ENCODE peak calls at places on chromosomes 12 and 14, in four cellular contexts. A is stomach, V is transverse colon, U is tibial nerve. L is an unnamed sample. For H3K27me3, the result is how much of the 10 kb centered on the place peaks cover.

GRCh38 chr12:26614217-26614616 is 218.8 kb downstream of the ITPR2 start:
- DNase-seq in U (no peak), A (no peak), V (peak), L (no peak)

GRCh38 chr12:52312086-52312485 is 9.1 kb downstream of the KRT83 start:
- DNase-seq in U (no peak), A (no peak), V (no peak), L (no peak)

GRCh38 chr12:63325757-63326156 is 174.8 kb upstream of the AVPR1A start:
- DNase-seq in A (no peak), V (no peak), U (no peak), L (no peak)

GRCh38 chr12:128662106-128662505 is 161.7 kb downstream of the SLC15A4 start:
- DNase-seq in V (no peak), A (no peak), U (no peak), L (no peak)

GRCh38 chr14:51677276-51677675 is 25.6 kb downstream of the FRMD6 start:
- DNase-seq in U (no peak), V (no peak), A (no peak), L (no peak)

GRCh38 chr14:20684662-20685456 is 499 bp downstream of the RNASE4 start:
- DNase-seq in U (no peak), A (peak), V (peak), L (no peak)

GRCh38 chr12:104456950-104457745 is 400 bp downstream of the CHST11 start:
- DNase-seq in V (peak), U (peak), A (peak), L (peak)

GRCh38 chr12:27284751-27285150 is 40.7 kb downstream of the STK38L start:
- DNase-seq in V (no peak), A (no peak), U (no peak), L (no peak)

GRCh38 chr12:72471806-72472205 is 199.6 kb downstream of the TRHDE start:
- DNase-seq in V (no peak), A (no peak), U (no peak), L (no peak)

GRCh38 chr12:87981495-87981894 is 47.7 kb downstream of the C12orf50 start:
- DNase-seq in V (no peak), A (no peak), U (no peak), L (no peak)

GRCh38 chr12:54134395-54134794 is 54.4 kb downstream of the SMUG1 start:
- DNase-seq in V (no peak), U (no peak), A (no peak), L (no peak)

GRCh38 chr14:50319293-50319692 is 7.2 kb downstream of the DMAC2L start:
- DNase-seq in U (no peak), A (no peak), V (no peak), L (no peak)

GRCh38 chr12:105076098-105076497 is 8.2 kb downstream of the ALDH1L2 start:
- DNase-seq in U (no peak), A (no peak), V (no peak), L (no peak)

GRCh38 chr14:68757618-68758081 is 35.2 kb downstream of the ZFP36L1 start:
- DNase-seq in A (no peak), V (no peak), U (no peak), L (no peak)

GRCh38 chr14:55593698-55594097 is 13.7 kb downstream of the KTN1 start:
- DNase-seq in U (no peak), V (no peak), A (no peak), L (no peak)

GRCh38 chr12:34398706-34399630 is 376.7 kb downstream of the ALG10 start:
- DNase-seq in V (peak), A (peak), U (peak), L (peak)

GRCh38 chr12:14537088-14537487 is 30.6 kb downstream of the PLBD1 start:
- DNase-seq in U (no peak), V (no peak), A (no peak), L (no peak)

GRCh38 chr14:75794615-75795038 is 133.6 kb downstream of the TTLL5 start:
- DNase-seq in V (no peak), A (no peak), U (no peak), L (no peak)

GRCh38 chr12:75917083-75917482 is 114.5 kb downstream of the PHLDA1 start:
- DNase-seq in V (no peak), U (no peak), A (no peak), L (no peak)

GRCh38 chr14:45204241-45204640 is 48.8 kb downstream of the MIS18BP1 start:
- DNase-seq in A (no peak), V (no peak), U (no peak), L (no peak)

GRCh38 chr12:71900091-71900490 is 38.6 kb upstream of the TPH2 start:
- DNase-seq in A (no peak), V (no peak), U (no peak), L (no peak)

GRCh38 chr14:33480589-33481184 is 470.2 kb downstream of the EGLN3 start:
- DNase-seq in U (no peak), V (no peak), A (no peak), L (no peak)

GRCh38 chr14:32417956-32418552 is 89.0 kb downstream of the AKAP6 start:
- DNase-seq in U (peak), A (peak), V (peak), L (peak)

GRCh38 chr14:68779761-68780323 is 13.0 kb downstream of the ZFP36L1 start:
- DNase-seq in V (peak), U (no peak), A (peak), L (no peak)

GRCh38 chr12:49631336-49631907 is 8.1 kb downstream of the PRPF40B start:
- DNase-seq in U (no peak), A (no peak), V (no peak), L (no peak)
- TF ChIP-seq CTCF in U (no peak), A (no peak), V (no peak), L (no peak)

DNA sequence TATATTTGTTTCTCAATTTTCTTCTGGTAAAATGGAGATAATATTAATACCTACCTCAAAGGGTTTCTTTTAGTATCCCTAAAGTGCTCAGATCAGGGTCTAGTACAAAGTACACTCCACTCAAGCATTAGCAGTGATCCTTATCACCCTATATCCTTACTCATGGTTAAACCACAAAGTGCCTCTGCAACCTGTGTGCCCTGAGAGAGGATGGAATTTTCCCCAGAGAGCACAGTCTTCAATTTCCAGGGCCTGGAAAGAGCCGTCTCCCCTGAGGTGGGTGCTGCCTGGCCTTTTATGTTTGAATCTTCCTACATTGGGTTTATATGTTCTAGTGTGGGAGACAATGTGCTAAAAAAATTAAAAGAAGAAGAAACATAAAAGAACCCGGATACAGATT is 183.1 kb upstream of the FBXO33 start:
- DNase-seq in A (no peak), U (no peak), V (no peak), L (no peak)
- H3K27me3 ChIP-seq in A (under half), U (under half), V (under half), L (under half)

GRCh38 chr12:89391726-89392336 is 39.5 kb upstream of the DUSP6 start:
- DNase-seq in V (no peak), A (no peak), U (no peak), L (no peak)
- TF ChIP-seq EP300 in V (no peak), A (no peak), U (no peak), L (no peak)

GRCh38 chr14:30283822-30284446 is 275.0 kb upstream of the G2E3 start:
- DNase-seq in A (no peak), U (no peak), V (no peak), L (peak)
- TF ChIP-seq CTCF in A (peak), U (peak), V (peak), L (peak)

GRCh38 chr14:64692597-64693350 is 11.4 kb upstream of the PLEKHG3 start:
- DNase-seq in V (peak), A (peak), U (no peak), L (no peak)

GRCh38 chr14:64689292-64689691 is 14.9 kb upstream of the PLEKHG3 start:
- DNase-seq in U (no peak), V (no peak), A (no peak), L (no peak)

GRCh38 chr14:64693766-64694165 is 10.5 kb upstream of the PLEKHG3 start:
- DNase-seq in A (no peak), V (no peak), U (no peak), L (no peak)

GRCh38 chr14:64695071-64695470 is 9.2 kb upstream of the PLEKHG3 start:
- DNase-seq in A (no peak), V (no peak), U (no peak), L (no peak)

DNA sequence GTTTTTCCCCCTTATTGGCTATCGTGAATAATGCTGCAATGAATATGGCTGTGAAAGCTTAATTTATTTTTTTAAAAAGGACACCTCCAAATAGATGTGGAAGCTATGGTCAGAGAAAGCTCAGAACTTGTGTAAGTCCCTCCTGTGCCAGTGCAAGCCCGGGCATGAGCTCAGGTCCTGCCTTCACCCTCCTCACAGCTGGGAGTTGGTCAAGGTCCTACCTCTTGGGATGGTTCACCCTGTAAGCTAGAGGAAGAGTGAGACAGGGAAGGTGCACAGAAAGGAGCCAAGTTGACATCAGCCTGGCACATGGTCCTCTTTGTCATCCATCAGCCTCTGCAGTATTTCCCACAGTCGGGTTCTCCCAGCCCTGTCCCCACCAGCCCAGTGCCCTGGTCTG is 12.0 kb upstream of the PLEKHG3 start:
- DNase-seq in A (peak), U (no peak), V (no peak), L (no peak)
- H3K27me3 ChIP-seq in A (under half), U (under half), V (under half), L (under half)

GRCh38 chr14:93764211-93764659 is 24.1 kb downstream of the PRIMA1 start:
- DNase-seq in A (no peak), V (peak), U (no peak), L (no peak)
- TF ChIP-seq EP300 in A (peak), V (peak), U (no peak), L (no peak)

GRCh38 chr12:110698171-110698902 is 9.4 kb upstream of the HVCN1 start:
- DNase-seq in U (peak), V (peak), A (peak), L (peak)

GRCh38 chr12:110702081-110702480 is 13.2 kb upstream of the HVCN1 start:
- DNase-seq in U (no peak), V (no peak), A (no peak), L (no peak)

GRCh38 chr12:110704231-110704630 is 15.3 kb upstream of the HVCN1 start:
- DNase-seq in A (no peak), V (no peak), U (no peak), L (no peak)

GRCh38 chr12:110696283-110696682 is 7.4 kb upstream of the HVCN1 start:
- DNase-seq in V (no peak), U (no peak), A (no peak), L (no peak)

DNA sequence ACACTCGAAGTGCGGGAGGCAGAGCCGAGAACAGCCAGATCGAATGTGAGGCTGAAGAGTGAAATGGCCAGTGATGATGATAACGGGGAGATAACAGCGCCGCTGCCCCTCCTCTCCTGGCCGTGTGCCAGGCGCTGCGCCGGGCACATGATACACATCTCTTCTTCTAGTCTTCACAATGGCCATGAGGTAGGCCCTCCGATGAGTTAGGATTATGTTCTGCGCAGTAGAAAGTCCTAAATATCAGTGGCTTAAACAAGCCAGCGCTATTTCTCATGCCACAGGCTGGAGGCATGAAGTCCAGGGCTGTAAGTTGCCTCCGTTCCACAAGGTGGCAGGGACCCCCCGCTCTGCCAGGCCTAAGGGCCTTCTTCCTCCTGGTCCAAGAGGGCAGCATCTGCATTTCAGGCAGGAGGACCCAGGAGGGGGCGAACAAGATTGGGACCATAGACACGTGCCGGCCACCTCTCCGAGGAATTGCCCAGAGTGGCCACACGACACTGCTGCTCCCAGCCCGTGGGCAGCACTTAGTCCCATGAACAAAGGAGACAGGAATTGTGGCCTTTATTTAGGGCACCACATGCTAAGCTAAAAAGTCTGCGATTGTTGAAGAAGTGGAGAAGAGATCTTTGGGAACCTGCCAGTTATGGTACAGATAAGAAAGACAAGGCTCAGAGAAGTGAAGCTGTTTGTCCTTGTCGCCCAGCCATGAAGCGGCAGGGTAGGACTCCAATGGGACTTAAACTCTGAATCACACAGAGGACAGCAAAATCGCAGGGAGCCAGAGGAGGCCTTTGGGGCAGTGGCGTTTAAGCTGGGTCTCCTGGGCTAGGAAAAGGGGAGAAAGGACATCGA is 10.9 kb upstream of the HVCN1 start:
- DNase-seq in U (no peak), V (no peak), A (no peak), L (no peak)
- TF ChIP-seq CTCF in U (no peak), V (no peak), A (no peak), L (no peak)

GRCh38 chr14:60649815-60650381 is 621 bp upstream of the SIX1 start:
- DNase-seq in U (no peak), V (no peak), A (no peak), L (no peak)

GRCh38 chr14:60648934-60649814 is at the start of gene SIX1:
- DNase-seq in V (peak), A (peak), U (peak), L (peak)

GRCh38 chr14:60651936-60652673 is 2.8 kb upstream of the SIX1 start:
- DNase-seq in V (no peak), A (no peak), U (no peak), L (peak)

GRCh38 chr14:60651051-60651935 is 2.0 kb upstream of the SIX1 start:
- DNase-seq in V (no peak), U (no peak), A (no peak), L (no peak)

DNA sequence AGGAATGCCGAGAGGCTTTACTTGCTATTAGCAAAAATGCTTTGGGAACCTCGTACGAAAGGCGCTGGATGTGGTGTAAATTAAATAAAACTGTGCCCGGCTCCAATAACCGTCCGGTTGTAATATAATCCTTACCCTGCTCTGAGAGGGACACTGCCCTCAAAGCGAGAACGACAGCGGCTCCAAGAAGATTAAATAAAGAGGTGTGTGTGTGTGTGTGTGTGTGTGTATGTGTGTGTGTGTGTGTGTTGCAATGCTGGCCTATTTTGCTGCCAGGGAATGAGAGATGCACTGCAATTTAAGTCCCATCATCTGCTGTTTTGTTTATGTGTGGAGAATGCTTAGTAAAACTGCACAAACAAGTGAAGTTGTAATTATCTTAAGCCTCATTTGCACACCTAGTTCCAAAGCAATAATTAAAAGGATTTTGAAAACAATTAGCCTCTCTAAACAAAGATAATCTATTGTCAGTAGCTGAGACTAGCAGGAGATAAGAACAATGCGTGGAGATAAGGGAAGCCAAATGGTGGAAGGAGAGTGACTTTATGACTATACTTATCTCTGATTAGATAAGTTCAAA is 1.2 kb upstream of the SIX1 start:
- DNase-seq in A (no peak), V (no peak), U (no peak), L (no peak)
- H3K27me3 ChIP-seq in A (half or more), V (half or more), U (half or more), L (under half)